ENCODE peak calls at places on chromosomes 6 and 20, in ten cellular contexts. R is upper lobe of left lung, C is thyroid gland, B is cardiac fibroblast, P is cardiac muscle cell, E is AG10803, G is BJ, U is fibroblast of lung, Q is kidney, F is right atrium auricular region. W is an unnamed sample.

GRCh38 chr6:145886228-145886956 is 71.8 kb upstream of the FBXO30 start:
- DNase-seq in R (no peak), C (no peak), B (peak), P (no peak), E (peak), G (no peak), U (peak), Q (no peak), F (no peak), W (peak)

GRCh38 chr20:46557231-46557956 is 6.9 kb upstream of the OCSTAMP start:
- DNase-seq in R (no peak), C (peak), B (peak), P (no peak), E (peak), G (no peak), U (no peak), Q (no peak), F (no peak), W (peak)

GRCh38 chr6:8172510-8172909 is 70.2 kb upstream of the EEF1E1 start:
- DNase-seq in R (no peak), C (no peak), B (no peak), P (no peak), E (no peak), G (no peak), U (no peak), Q (no peak), F (no peak), W (no peak)

GRCh38 chr20:7841291-7841966 is 98.8 kb downstream of the HAO1 start:
- DNase-seq in R (no peak), C (no peak), B (peak), P (no peak), E (peak), G (no peak), U (peak), Q (no peak), F (no peak), W (peak)

GRCh38 chr6:24872769-24873168 is 63.0 kb downstream of the RIPOR2 start:
- DNase-seq in R (no peak), C (no peak), B (no peak), P (peak), E (no peak), G (no peak), U (no peak), Q (no peak), F (no peak), W (peak)

GRCh38 chr20:62636446-62636845 is 5.9 kb upstream of the SLCO4A1 start:
- DNase-seq in R (no peak), C (no peak), B (no peak), P (no peak), E (no peak), G (no peak), U (no peak), Q (peak), F (no peak), W (peak)

GRCh38 chr6:109475625-109476024 is 7.4 kb downstream of the ZBTB24 start:
- DNase-seq in R (no peak), C (no peak), B (no peak), P (no peak), E (no peak), G (no peak), U (no peak), Q (no peak), F (no peak), W (no peak)

GRCh38 chr6:75504902-75505233 is 11.3 kb upstream of the FILIP1 start:
- DNase-seq in R (no peak), C (no peak), B (peak), P (no peak), E (peak), G (no peak), U (peak), Q (no peak), F (no peak), W (peak)

GRCh38 chr20:19212524-19213502 is at the start of gene SLC24A3:
- DNase-seq in R (peak), C (peak), B (peak), P (peak), E (peak), G (no peak), U (peak), Q (peak), F (no peak), W (peak)

GRCh38 chr6:127191716-127192115 is 73.2 kb downstream of the RSPO3 start:
- DNase-seq in R (no peak), C (no peak), B (peak), P (peak), E (peak), G (no peak), U (no peak), Q (no peak), F (no peak), W (no peak)

GRCh38 chr6:42969431-42969830 is 8.9 kb downstream of the GNMT start:
- DNase-seq in R (no peak), C (no peak), B (no peak), P (no peak), E (no peak), G (no peak), U (no peak), Q (no peak), F (no peak), W (no peak)

GRCh38 chr6:137573739-137574138 is 79.5 kb upstream of the OLIG3 start:
- DNase-seq in R (no peak), C (no peak), B (no peak), P (no peak), E (no peak), G (no peak), U (no peak), Q (no peak), F (no peak), W (no peak)

GRCh38 chr6:16476861-16477260 is 238.5 kb downstream of the GMPR start:
- DNase-seq in R (no peak), C (no peak), B (no peak), P (no peak), E (no peak), G (no peak), U (no peak), Q (no peak), F (no peak), W (no peak)

GRCh38 chr20:25745100-25745499 is 48.4 kb upstream of the ZNF337 start:
- DNase-seq in R (no peak), C (no peak), B (no peak), P (no peak), E (no peak), G (no peak), U (no peak), Q (no peak), F (no peak), W (no peak)

GRCh38 chr6:116215414-116215813 is 38.5 kb downstream of the TSPYL4 start:
- DNase-seq in R (no peak), C (no peak), B (peak), P (no peak), E (no peak), G (no peak), U (no peak), Q (no peak), F (no peak), W (no peak)

GRCh38 chr6:36671687-36672375 is 6.7 kb upstream of the CDKN1A start:
- DNase-seq in R (no peak), C (no peak), B (no peak), P (no peak), E (no peak), G (no peak), U (no peak), Q (no peak), F (no peak), W (no peak)

GRCh38 chr6:51093899-51094665 is 275.4 kb downstream of the TFAP2B start:
- DNase-seq in R (no peak), C (no peak), B (no peak), P (no peak), E (no peak), G (no peak), U (no peak), Q (no peak), F (no peak), W (no peak)

GRCh38 chr6:108947114-108947854 is 99.1 kb downstream of the ARMC2 start:
- DNase-seq in R (no peak), C (peak), B (peak), P (no peak), E (peak), G (peak), U (peak), Q (no peak), F (no peak), W (peak)

GRCh38 chr6:157966990-157967389 is 14.7 kb upstream of the SYNJ2 start:
- DNase-seq in R (no peak), C (no peak), B (no peak), P (no peak), E (no peak), G (no peak), U (no peak), Q (no peak), F (no peak), W (no peak)

GRCh38 chr6:6610031-6610591 is 21.6 kb downstream of the LY86 start:
- DNase-seq in R (peak), C (no peak), B (no peak), P (no peak), E (no peak), G (no peak), U (no peak), Q (no peak), F (no peak), W (no peak)

GRCh38 chr6:162409986-162410715 is 317.4 kb downstream of the PRKN start:
- DNase-seq in R (no peak), C (no peak), B (no peak), P (peak), E (no peak), G (no peak), U (no peak), Q (no peak), F (no peak), W (no peak)

GRCh38 chr6:113934101-113934500 is 36.8 kb downstream of the HDAC2 start:
- DNase-seq in R (no peak), C (no peak), B (no peak), P (no peak), E (no peak), G (no peak), U (no peak), Q (no peak), F (no peak), W (no peak)

GRCh38 chr6:55438217-55438616 is 110.9 kb downstream of the GFRAL start:
- DNase-seq in R (no peak), C (no peak), B (no peak), P (no peak), E (no peak), G (no peak), U (no peak), Q (no peak), F (no peak), W (peak)

GRCh38 chr6:89120371-89120770 is 2.5 kb upstream of the SRSF12 start:
- DNase-seq in R (no peak), C (no peak), B (no peak), P (no peak), E (no peak), G (no peak), U (peak), Q (no peak), F (no peak), W (no peak)

GRCh38 chr6:134896881-134897280 is 53.0 kb downstream of the ALDH8A1 start:
- DNase-seq in R (no peak), C (no peak), B (no peak), P (no peak), E (no peak), G (no peak), U (no peak), Q (no peak), F (no peak), W (no peak)

GRCh38 chr6:142740449-142740848 is 204.5 kb downstream of the HIVEP2 start:
- DNase-seq in R (no peak), C (no peak), B (peak), P (no peak), E (peak), G (peak), U (no peak), Q (no peak), F (no peak), W (peak)

GRCh38 chr6:147711511-147711910 is 203.0 kb downstream of the SAMD5 start:
- DNase-seq in R (no peak), C (no peak), B (no peak), P (no peak), E (peak), G (peak), U (no peak), Q (no peak), F (no peak), W (peak)

GRCh38 chr20:20360464-20360863 is 7.4 kb upstream of the INSM1 start:
- DNase-seq in R (no peak), C (peak), B (peak), P (peak), E (peak), G (peak), U (peak), Q (no peak), F (no peak), W (peak)

GRCh38 chr6:2108700-2109306 is 136.6 kb downstream of the GMDS start:
- DNase-seq in R (no peak), C (no peak), B (no peak), P (peak), E (no peak), G (no peak), U (no peak), Q (no peak), F (no peak), W (no peak)

GRCh38 chr20:48483667-48484066 is 344.1 kb downstream of the PREX1 start:
- DNase-seq in R (no peak), C (no peak), B (no peak), P (no peak), E (no peak), G (no peak), U (no peak), Q (no peak), F (no peak), W (no peak)

GRCh38 chr6:154732538-154732823 is 735 bp upstream of the SCAF8 start:
- DNase-seq in R (no peak), C (no peak), B (no peak), P (no peak), E (no peak), G (no peak), U (no peak), Q (no peak), F (no peak), W (no peak)

GRCh38 chr20:59525500-59526241 is 78.7 kb upstream of the PHACTR3 start:
- DNase-seq in R (peak), C (peak), B (peak), P (peak), E (peak), G (no peak), U (peak), Q (peak), F (no peak), W (peak)

GRCh38 chr6:132131777-132132176 is 180.6 kb upstream of the CCN2 start:
- DNase-seq in R (no peak), C (no peak), B (peak), P (no peak), E (peak), G (peak), U (peak), Q (no peak), F (peak), W (peak)

GRCh38 chr6:136115941-136116340 is 134.2 kb downstream of the MTFR2 start:
- DNase-seq in R (no peak), C (no peak), B (no peak), P (no peak), E (no peak), G (no peak), U (no peak), Q (no peak), F (no peak), W (no peak)

GRCh38 chr6:169990095-169991030 is 238.9 kb downstream of the ERMARD start:
- DNase-seq in R (peak), C (no peak), B (no peak), P (no peak), E (no peak), G (no peak), U (no peak), Q (peak), F (peak), W (no peak)

GRCh38 chr20:62238569-62239277 is 402 bp downstream of the OSBPL2 start:
- DNase-seq in R (peak), C (peak), B (peak), P (peak), E (no peak), G (no peak), U (peak), Q (peak), F (no peak), W (no peak)

GRCh38 chr20:60446273-60447111 is 488.3 kb downstream of the CDH26 start:
- DNase-seq in R (no peak), C (peak), B (no peak), P (no peak), E (peak), G (no peak), U (no peak), Q (no peak), F (no peak), W (no peak)

GRCh38 chr20:43658068-43658722 is 8.7 kb upstream of the MYBL2 start:
- DNase-seq in R (no peak), C (no peak), B (peak), P (no peak), E (peak), G (no peak), U (no peak), Q (no peak), F (no peak), W (no peak)

GRCh38 chr20:21099653-21100589 is 6.2 kb downstream of the LINC00237 start:
- DNase-seq in R (peak), C (peak), B (peak), P (peak), E (peak), G (no peak), U (no peak), Q (peak), F (no peak), W (peak)

DNA sequence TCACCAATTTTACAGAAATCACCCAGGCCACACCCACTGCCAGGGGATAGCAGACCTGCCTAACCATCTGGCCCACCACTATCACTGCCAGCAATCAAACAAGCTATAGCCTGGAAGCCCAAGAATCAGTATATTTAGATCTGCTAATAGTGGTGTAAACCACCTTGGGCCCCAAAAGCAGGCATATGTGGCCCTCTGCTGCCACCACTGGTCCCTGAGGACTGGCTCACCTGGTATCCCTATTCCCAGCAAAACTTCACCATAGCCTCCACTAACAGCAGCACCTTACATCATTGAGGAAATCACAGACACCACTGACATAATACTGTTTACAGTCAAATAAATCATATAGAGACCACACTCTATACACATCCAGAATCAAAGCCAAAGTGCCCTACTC is 880.4 kb upstream of the MAN1A1 start:
- DNase-seq in R (no peak), C (no peak), B (no peak), P (no peak), E (no peak), G (no peak), U (no peak), Q (no peak), F (no peak), W (no peak)
- TF ChIP-seq CTCF in R (no peak), C (no peak), B (no peak), P (no peak), E (no peak), G (no peak), U (no peak), Q (no peak), F (no peak), W (peak)

GRCh38 chr6:53651764-53652401 is 13.7 kb downstream of the KLHL31 start:
- DNase-seq in R (peak), C (peak), B (peak), P (peak), E (peak), G (no peak), U (peak), Q (peak), F (no peak), W (peak)
- H3K4me3 ChIP-seq in R (peak), C (peak), B (peak), P (peak), E (peak), G (peak), U (peak), Q (peak), F (peak), W (peak)

GRCh38 chr6:90500458-90500857 is 86.4 kb downstream of the MAP3K7 start:
- DNase-seq in R (no peak), C (no peak), B (no peak), P (no peak), E (no peak), G (no peak), U (no peak), Q (no peak), F (no peak), W (peak)

GRCh38 chr6:90496191-90496590 is 90.7 kb downstream of the MAP3K7 start:
- DNase-seq in R (no peak), C (no peak), B (no peak), P (no peak), E (no peak), G (no peak), U (no peak), Q (no peak), F (no peak), W (no peak)

GRCh38 chr6:90495216-90495817 is 91.6 kb downstream of the MAP3K7 start:
- DNase-seq in R (no peak), C (no peak), B (no peak), P (no peak), E (no peak), G (no peak), U (no peak), Q (no peak), F (no peak), W (no peak)

GRCh38 chr6:90496617-90497016 is 90.3 kb downstream of the MAP3K7 start:
- DNase-seq in R (no peak), C (no peak), B (no peak), P (no peak), E (no peak), G (no peak), U (no peak), Q (no peak), F (no peak), W (peak)

DNA sequence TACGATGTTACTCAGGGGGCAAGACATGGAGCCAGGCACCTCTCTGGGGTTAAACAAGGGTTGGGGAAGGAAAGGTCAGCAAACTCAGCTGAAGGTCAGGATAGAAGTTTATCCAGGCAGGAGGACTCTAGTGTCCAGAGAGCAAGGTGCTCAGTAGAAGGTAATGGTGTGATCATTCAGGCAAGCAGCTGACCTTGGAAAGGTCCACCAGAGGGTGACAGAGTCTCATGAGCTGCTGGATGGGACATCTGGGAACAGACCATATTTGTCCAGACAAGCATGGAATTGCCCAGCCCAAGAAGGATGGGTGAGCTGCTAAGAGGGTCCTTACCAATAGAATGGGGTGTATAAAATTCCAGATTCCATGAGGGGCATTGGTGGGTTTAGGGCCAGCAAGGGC is 89.5 kb downstream of the MAP3K7 start:
- DNase-seq in R (no peak), C (no peak), B (no peak), P (no peak), E (no peak), G (no peak), U (no peak), Q (no peak), F (no peak), W (no peak)
- TF ChIP-seq CTCF in R (no peak), C (no peak), B (peak), P (no peak), E (no peak), G (peak), U (no peak), Q (no peak), F (no peak), W (peak)

GRCh38 chr6:118514689-118515088 is 33.4 kb upstream of the PLN start:
- DNase-seq in R (no peak), C (no peak), B (no peak), P (no peak), E (no peak), G (no peak), U (no peak), Q (no peak), F (no peak), W (no peak)

GRCh38 chr6:118506071-118506638 is 41.9 kb upstream of the PLN start:
- DNase-seq in R (no peak), C (no peak), B (no peak), P (no peak), E (no peak), G (no peak), U (no peak), Q (no peak), F (no peak), W (no peak)

GRCh38 chr6:118507636-118508035 is 40.5 kb upstream of the PLN start:
- DNase-seq in R (no peak), C (no peak), B (no peak), P (no peak), E (no peak), G (no peak), U (no peak), Q (no peak), F (no peak), W (no peak)

GRCh38 chr6:118509009-118509617 is 39.0 kb upstream of the PLN start:
- DNase-seq in R (no peak), C (peak), B (peak), P (peak), E (peak), G (no peak), U (peak), Q (no peak), F (no peak), W (peak)

GRCh38 chr6:118511930-118512715 is 36.0 kb upstream of the PLN start:
- DNase-seq in R (no peak), C (no peak), B (no peak), P (no peak), E (no peak), G (no peak), U (no peak), Q (no peak), F (no peak), W (no peak)
- H3K4me3 ChIP-seq in R (no peak), C (no peak), B (no peak), P (no peak), E (no peak), G (no peak), U (no peak), Q (no peak), F (no peak), W (no peak)